ENCODE peak calls at places on chromosomes 5 and 9, in four cellular contexts. One of them, this sample, is unnamed.

GRCh38 chr5:27048507-27048906 is 10.1 kb upstream of the CDH9 start:
- DNase-seq in NCI-H1105 treated with DMSO at 0.1 percent for 48 hours: no peak
- DNase-seq in neural progenitor cell: peak; percentile 28
- DNase-seq in right cardiac atrium: no peak
- DNase-seq in this sample: no peak

GRCh38 chr5:78757269-78758053 is 108.9 kb upstream of the LHFPL2 start:
- DNase-seq in right cardiac atrium: no peak
- DNase-seq in neural progenitor cell: no peak
- DNase-seq in NCI-H1105 treated with DMSO at 0.1 percent for 48 hours: no peak
- DNase-seq in this sample: no peak

GRCh38 chr9:138013836-138014569 is 136.4 kb downstream of the CACNA1B start:
- DNase-seq in NCI-H1105 treated with DMSO at 0.1 percent for 48 hours: no peak
- DNase-seq in neural progenitor cell: no peak
- DNase-seq in right cardiac atrium: no peak
- DNase-seq in this sample: no peak

GRCh38 chr5:54717870-54718269 is 200.3 kb downstream of the SNX18 start:
- DNase-seq in right cardiac atrium: no peak
- DNase-seq in NCI-H1105 treated with DMSO at 0.1 percent for 48 hours: no peak
- DNase-seq in neural progenitor cell: no peak
- DNase-seq in this sample: no peak

GRCh38 chr9:98819231-98819630 is 11.8 kb downstream of the GALNT12 start:
- DNase-seq in neural progenitor cell: no peak
- DNase-seq in NCI-H1105 treated with DMSO at 0.1 percent for 48 hours: no peak
- DNase-seq in right cardiac atrium: no peak
- DNase-seq in this sample: no peak

GRCh38 chr9:137531099-137531765 is 19.0 kb downstream of the PNPLA7 start:
- DNase-seq in NCI-H1105 treated with DMSO at 0.1 percent for 48 hours: no peak
- DNase-seq in neural progenitor cell: no peak
- DNase-seq in right cardiac atrium: no peak
- DNase-seq in this sample: no peak

GRCh38 chr5:39370555-39371366 is 6.5 kb upstream of the C9 start:
- DNase-seq in right cardiac atrium: no peak
- DNase-seq in neural progenitor cell: no peak
- DNase-seq in NCI-H1105 treated with DMSO at 0.1 percent for 48 hours: no peak
- DNase-seq in this sample: no peak

GRCh38 chr5:78953092-78953800 is 31.9 kb downstream of the ARSB start:
- DNase-seq in right cardiac atrium: no peak
- DNase-seq in NCI-H1105 treated with DMSO at 0.1 percent for 48 hours: no peak
- DNase-seq in neural progenitor cell: no peak
- DNase-seq in this sample: no peak

GRCh38 chr5:96300986-96301385 is 132.1 kb downstream of the PCSK1 start:
- DNase-seq in neural progenitor cell: no peak
- DNase-seq in right cardiac atrium: no peak
- DNase-seq in NCI-H1105 treated with DMSO at 0.1 percent for 48 hours: no peak
- DNase-seq in this sample: no peak

GRCh38 chr9:9817176-9817575 is 795.6 kb downstream of the PTPRD start:
- DNase-seq in NCI-H1105 treated with DMSO at 0.1 percent for 48 hours: no peak
- DNase-seq in neural progenitor cell: no peak
- DNase-seq in right cardiac atrium: no peak
- DNase-seq in this sample: no peak

GRCh38 chr5:143772621-143773020 is 39.3 kb upstream of the HMHB1 start:
- DNase-seq in neural progenitor cell: no peak
- DNase-seq in right cardiac atrium: no peak
- DNase-seq in NCI-H1105 treated with DMSO at 0.1 percent for 48 hours: no peak
- DNase-seq in this sample: no peak

GRCh38 chr5:80487829-80488708 is at the start of gene FAM151B:
- DNase-seq in neural progenitor cell: peak; percentile 97
- DNase-seq in NCI-H1105 treated with DMSO at 0.1 percent for 48 hours: peak; percentile 87
- DNase-seq in right cardiac atrium: peak; percentile 92
- DNase-seq in this sample: peak; percentile 76

GRCh38 chr9:103037508-103038477 is 42.7 kb downstream of the CYLC2 start:
- DNase-seq in right cardiac atrium: peak; percentile 27
- DNase-seq in NCI-H1105 treated with DMSO at 0.1 percent for 48 hours: no peak
- DNase-seq in neural progenitor cell: no peak
- DNase-seq in this sample: no peak

GRCh38 chr5:140169410-140169809 is 5.6 kb upstream of the CYSTM1 start:
- DNase-seq in NCI-H1105 treated with DMSO at 0.1 percent for 48 hours: no peak
- DNase-seq in neural progenitor cell: no peak
- DNase-seq in right cardiac atrium: no peak
- DNase-seq in this sample: no peak

GRCh38 chr5:8842906-8843590 is 702.8 kb downstream of the SEMA5A start:
- DNase-seq in NCI-H1105 treated with DMSO at 0.1 percent for 48 hours: no peak
- DNase-seq in right cardiac atrium: no peak
- DNase-seq in neural progenitor cell: peak; percentile 37
- DNase-seq in this sample: no peak

GRCh38 chr9:27182421-27182820 is 73.4 kb downstream of the TEK start:
- DNase-seq in right cardiac atrium: no peak
- DNase-seq in neural progenitor cell: no peak
- DNase-seq in NCI-H1105 treated with DMSO at 0.1 percent for 48 hours: no peak
- DNase-seq in this sample: no peak

GRCh38 chr9:9753266-9753665 is 859.5 kb downstream of the PTPRD start:
- DNase-seq in neural progenitor cell: no peak
- DNase-seq in NCI-H1105 treated with DMSO at 0.1 percent for 48 hours: no peak
- DNase-seq in right cardiac atrium: no peak
- DNase-seq in this sample: no peak

GRCh38 chr9:113646946-113647914 is 183.7 kb downstream of the RGS3 start:
- DNase-seq in NCI-H1105 treated with DMSO at 0.1 percent for 48 hours: no peak
- DNase-seq in neural progenitor cell: no peak
- DNase-seq in right cardiac atrium: no peak
- DNase-seq in this sample: no peak

GRCh38 chr5:12522116-12522515 is 617.9 kb upstream of the CTNND2 start:
- DNase-seq in right cardiac atrium: no peak
- DNase-seq in neural progenitor cell: no peak
- DNase-seq in NCI-H1105 treated with DMSO at 0.1 percent for 48 hours: no peak
- DNase-seq in this sample: no peak

GRCh38 chr5:142364251-142365145 is 39.7 kb upstream of the SPRY4 start:
- DNase-seq in neural progenitor cell: no peak
- DNase-seq in right cardiac atrium: peak; percentile 76
- DNase-seq in NCI-H1105 treated with DMSO at 0.1 percent for 48 hours: peak; percentile 72
- DNase-seq in this sample: no peak

GRCh38 chr9:111833941-111834340 is 39.2 kb upstream of the SHOC1 start:
- DNase-seq in right cardiac atrium: no peak
- DNase-seq in neural progenitor cell: no peak
- DNase-seq in NCI-H1105 treated with DMSO at 0.1 percent for 48 hours: no peak
- DNase-seq in this sample: no peak

GRCh38 chr5:171433952-171434676 is 14.7 kb downstream of the FGF18 start:
- DNase-seq in right cardiac atrium: no peak
- DNase-seq in neural progenitor cell: no peak
- DNase-seq in NCI-H1105 treated with DMSO at 0.1 percent for 48 hours: no peak
- DNase-seq in this sample: no peak

GRCh38 chr5:112293587-112293986 is 125.5 kb downstream of the EPB41L4A start:
- DNase-seq in right cardiac atrium: no peak
- DNase-seq in NCI-H1105 treated with DMSO at 0.1 percent for 48 hours: no peak
- DNase-seq in neural progenitor cell: no peak
- DNase-seq in this sample: no peak

GRCh38 chr5:15645376-15645775 is 145.4 kb downstream of the FBXL7 start:
- DNase-seq in NCI-H1105 treated with DMSO at 0.1 percent for 48 hours: no peak
- DNase-seq in neural progenitor cell: no peak
- DNase-seq in right cardiac atrium: no peak
- DNase-seq in this sample: no peak

GRCh38 chr5:173714551-173715428 is 98.3 kb upstream of the BOD1 start:
- DNase-seq in NCI-H1105 treated with DMSO at 0.1 percent for 48 hours: no peak
- DNase-seq in right cardiac atrium: no peak
- DNase-seq in neural progenitor cell: no peak
- DNase-seq in this sample: no peak

GRCh38 chr9:116336133-116336862 is 182.7 kb downstream of the PAPPA start:
- DNase-seq in NCI-H1105 treated with DMSO at 0.1 percent for 48 hours: no peak
- DNase-seq in neural progenitor cell: no peak
- DNase-seq in right cardiac atrium: no peak
- DNase-seq in this sample: no peak

GRCh38 chr5:21391506-21391905 is 1403.5 kb upstream of the CDH18 start:
- DNase-seq in right cardiac atrium: no peak
- DNase-seq in neural progenitor cell: no peak
- DNase-seq in NCI-H1105 treated with DMSO at 0.1 percent for 48 hours: no peak
- DNase-seq in this sample: no peak

GRCh38 chr5:143002459-143003327 is 232.5 kb downstream of the ARHGAP26 start:
- DNase-seq in neural progenitor cell: peak; percentile 30
- DNase-seq in NCI-H1105 treated with DMSO at 0.1 percent for 48 hours: no peak
- DNase-seq in right cardiac atrium: peak; percentile 45
- DNase-seq in this sample: peak; percentile 78

GRCh38 chr5:180013660-180014059 is 57.9 kb downstream of the RNF130 start:
- DNase-seq in right cardiac atrium: no peak
- DNase-seq in NCI-H1105 treated with DMSO at 0.1 percent for 48 hours: no peak
- DNase-seq in neural progenitor cell: no peak
- DNase-seq in this sample: no peak

GRCh38 chr5:168165221-168165965 is 126.1 kb upstream of the WWC1 start:
- DNase-seq in neural progenitor cell: peak; percentile 69
- DNase-seq in right cardiac atrium: no peak
- DNase-seq in NCI-H1105 treated with DMSO at 0.1 percent for 48 hours: peak; percentile 38
- DNase-seq in this sample: no peak

This sample was measured in central memory CD4-positive, alpha-beta T cell.